ENCODE peak calls at places on chromosomes 16 and 17, in six cellular contexts. C is ascending aorta; I is CD8-positive, alpha-beta T cell; O is PC-9; X is CD4-positive, alpha-beta T cell; B is head of caudate nucleus. P is an unnamed sample.

GRCh38 chr17:47925677-47925987 is 15.7 kb upstream of the PNPO start:
- DNase-seq in I (no peak), X (no peak), O (no peak), B (no peak), C (no peak), P (no peak)

GRCh38 chr17:62727916-62728672 is 80.0 kb downstream of the MARCHF10 start:
- DNase-seq in I (no peak), X (no peak), B (no peak), C (no peak), O (no peak), P (no peak)

GRCh38 chr17:67995568-67996191 is 589 bp downstream of the C17orf58 start:
- DNase-seq in I (peak; percentile 14), B (no peak), O (no peak), C (peak; percentile 65), X (no peak), P (no peak)

GRCh38 chr16:7257026-7257425 is 75.6 kb upstream of the RBFOX1 start:
- DNase-seq in X (no peak), B (no peak), O (no peak), I (no peak), C (no peak), P (no peak)

GRCh38 chr16:87496101-87496801 is 3.4 kb upstream of the ZCCHC14 start:
- DNase-seq in B (no peak), C (no peak), X (no peak), O (no peak), I (no peak), P (no peak)

GRCh38 chr17:29390856-29391631 is 881 bp downstream of the TAOK1 start:
- DNase-seq in I (no peak), C (peak; percentile 62), O (peak; percentile 7), B (no peak), X (no peak), P (peak; percentile 10)

GRCh38 chr17:50123649-50124349 is 6.2 kb downstream of the SAMD14 start:
- DNase-seq in B (no peak), I (no peak), C (no peak), X (no peak), O (no peak), P (no peak)

GRCh38 chr17:7002288-7003047 is 6.6 kb downstream of the ALOX12 start:
- DNase-seq in B (no peak), C (no peak), I (no peak), X (no peak), O (no peak), P (no peak)

GRCh38 chr17:50833396-50834125 is 1.8 kb upstream of the WFIKKN2 start:
- DNase-seq in B (no peak), I (no peak), C (no peak), X (no peak), O (no peak), P (no peak)

GRCh38 chr16:51151435-51151950 is 423 bp upstream of the SALL1 start:
- DNase-seq in B (peak; percentile 74), O (no peak), X (no peak), I (no peak), C (no peak), P (no peak)

GRCh38 chr16:24178496-24178895 is 77.6 kb upstream of the CACNG3 start:
- DNase-seq in X (no peak), C (no peak), I (no peak), O (no peak), B (no peak), P (no peak)

GRCh38 chr17:34579017-34579946 is at the start of gene TMEM132E:
- DNase-seq in O (no peak), B (peak; percentile 79), X (no peak), I (no peak), C (no peak), P (no peak)

GRCh38 chr17:61155590-61156181 is 244.0 kb upstream of the TBX2 start:
- DNase-seq in X (no peak), B (no peak), I (no peak), O (no peak), C (no peak), P (no peak)